ENCODE peak calls at places on chromosome 19, in nine cellular contexts. V is tibial nerve, Y is fibroblast of mammary gland, A is stomach, N is ascending aorta, C is ovary, X is pancreas, P is Panc1, O is H1. J is an unnamed sample.
A peak's percentile ranks its signal among the peaks of the same experiment; 100 is the strongest.

GRCh38 chr19:40650749-40651305 is 39.6 kb downstream of the NUMBL start:
- DNase-seq in V (peak; percentile 70), Y (peak; percentile 95), A (no peak), N (no peak), C (no peak), X (no peak), P (no peak), O (no peak), J (peak; percentile 37)

GRCh38 chr19:2982983-2983350 is 5.6 kb downstream of the TLE6 start:
- DNase-seq in V (peak; percentile 86), Y (peak; percentile 91), A (peak; percentile 90), N (peak; percentile 81), C (peak; percentile 82), X (peak; percentile 91), P (no peak), O (no peak), J (peak; percentile 89)

GRCh38 chr19:19551862-19552192 is 13.8 kb downstream of the CILP2 start:
- DNase-seq in V (no peak), Y (no peak), A (no peak), N (no peak), C (no peak), X (no peak), P (no peak), O (no peak), J (no peak)

GRCh38 chr19:1266818-1267440 is 2.2 kb upstream of the CIRBP start:
- DNase-seq in V (no peak), Y (no peak), A (peak; percentile 80), N (no peak), C (peak; percentile 70), X (peak; percentile 62), P (no peak), O (peak; percentile 97), J (no peak)

GRCh38 chr19:33804021-33804799 is 7.5 kb downstream of the KCTD15 start:
- DNase-seq in V (peak; percentile 31), Y (peak; percentile 82), A (peak; percentile 95), N (no peak), C (peak; percentile 75), X (peak; percentile 94), P (no peak), O (no peak), J (peak; percentile 47)

GRCh38 chr19:39126593-39127187 is 1.1 kb downstream of the PAK4 start:
- DNase-seq in V (no peak), Y (peak; percentile 45), A (peak; percentile 86), N (no peak), C (no peak), X (peak; percentile 84), P (no peak), O (no peak), J (peak; percentile 49)

GRCh38 chr19:1824252-1824622 is 12.2 kb upstream of the ATP8B3 start:
- DNase-seq in V (no peak), Y (no peak), A (no peak), N (no peak), C (no peak), X (no peak), P (no peak), O (no peak), J (no peak)

GRCh38 chr19:13881231-13881691 is 4.3 kb downstream of the NANOS3 start:
- DNase-seq in V (no peak), Y (no peak), A (no peak), N (no peak), C (no peak), X (no peak), P (no peak), O (no peak), J (peak; percentile 19)

GRCh38 chr19:33293255-33294057 is 8.9 kb downstream of the CEBPA start:
- DNase-seq in V (no peak), Y (peak; percentile 85), A (no peak), N (no peak), C (no peak), X (no peak), P (peak; percentile 30), O (no peak), J (peak; percentile 83)

GRCh38 chr19:13005861-13006370 is 10.6 kb downstream of the NFIX start:
- DNase-seq in V (no peak), Y (no peak), A (no peak), N (no peak), C (no peak), X (no peak), P (no peak), O (no peak), J (no peak)

GRCh38 chr19:3229346-3229743 is 4.9 kb downstream of the CELF5 start:
- DNase-seq in V (no peak), Y (no peak), A (no peak), N (no peak), C (no peak), X (no peak), P (no peak), O (no peak), J (no peak)

GRCh38 chr19:39401549-39402416 is 4.9 kb upstream of the ZFP36 start:
- DNase-seq in V (peak; percentile 69), Y (peak; percentile 95), A (peak; percentile 79), N (peak; percentile 78), C (peak; percentile 41), X (no peak), P (peak; percentile 91), O (no peak), J (peak; percentile 85)

GRCh38 chr19:4744451-4745170 is 21.0 kb upstream of the DPP9 start:
- DNase-seq in V (peak; percentile 22), Y (peak; percentile 96), A (no peak), N (no peak), C (peak; percentile 73), X (no peak), P (no peak), O (no peak), J (peak; percentile 90)

DNA sequence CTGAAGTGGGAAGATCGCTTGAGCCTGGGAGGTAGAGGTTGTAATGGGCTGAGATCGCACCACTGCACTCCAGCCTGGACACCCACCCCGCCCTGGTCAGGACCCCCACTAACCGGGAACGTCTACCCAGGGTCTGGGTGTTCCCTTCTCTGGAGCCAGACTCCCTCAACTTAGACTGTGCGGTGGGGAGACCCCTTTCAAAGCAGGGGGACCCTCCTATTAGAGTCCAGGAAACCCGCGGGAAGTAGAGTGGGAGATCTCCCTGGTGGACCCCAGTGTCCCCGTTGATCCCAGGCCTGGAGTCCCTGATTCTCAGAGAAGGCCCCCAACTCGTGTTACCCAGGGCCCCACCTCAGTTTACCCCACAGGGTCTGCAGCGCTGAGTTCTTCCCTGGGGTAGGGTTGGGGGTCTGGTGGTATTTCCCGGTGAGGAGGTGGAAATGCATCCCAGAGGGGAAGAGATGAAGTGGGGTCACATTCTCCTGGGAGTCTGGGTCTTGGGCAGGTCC is 6.1 kb upstream of the ARRDC2 start:
- DNase-seq in V (no peak), Y (no peak), A (no peak), N (no peak), C (no peak), X (no peak), P (no peak), O (no peak), J (no peak)
- H3K4me3 ChIP-seq in V (peak overlapping the region; percentile 56), Y (peak overlapping the region; percentile 58), A (peak overlapping the region; percentile 77), N (peak overlapping the region; percentile 80), C (peak overlapping the region; percentile 74), X (peak overlapping the region; percentile 56), P (peak overlapping the region; percentile 67), O (no peak overlapping the region), J (peak overlapping the region; percentile 68)

GRCh38 chr19:48190288-48191284 is 20.1 kb downstream of the ZSWIM9 start:
- DNase-seq in V (no peak), Y (peak; percentile 82), A (peak; percentile 61), N (no peak), C (no peak), X (peak; percentile 66), P (no peak), O (peak; percentile 91), J (no peak)
- TF ChIP-seq CTCF in V (no peak), Y (no peak), A (no peak), N (no peak), C (no peak), X (no peak), P (peak; percentile 26), O (peak; percentile 75), J (no peak)

GRCh38 chr19:11191934-11192333 is 5.4 kb downstream of the KANK2 start:
- DNase-seq in V (no peak), Y (no peak), A (no peak), N (no peak), C (no peak), X (no peak), P (no peak), O (no peak), J (no peak)

GRCh38 chr19:11190501-11190900 is 6.8 kb downstream of the KANK2 start:
- DNase-seq in V (no peak), Y (no peak), A (no peak), N (no peak), C (no peak), X (no peak), P (no peak), O (no peak), J (no peak)

GRCh38 chr19:11191273-11191755 is 6.0 kb downstream of the KANK2 start:
- DNase-seq in V (peak; percentile 57), Y (peak; percentile 83), A (peak; percentile 36), N (peak; percentile 62), C (peak; percentile 45), X (no peak), P (no peak), O (peak; percentile 59), J (peak; percentile 86)

GRCh38 chr19:11182994-11183393 is 14.4 kb downstream of the KANK2 start:
- DNase-seq in V (no peak), Y (no peak), A (no peak), N (no peak), C (no peak), X (no peak), P (no peak), O (no peak), J (no peak)

GRCh38 chr19:11187409-11187808 is 9.9 kb downstream of the KANK2 start:
- DNase-seq in V (no peak), Y (no peak), A (no peak), N (no peak), C (no peak), X (no peak), P (no peak), O (no peak), J (no peak)
- H3K4me3 ChIP-seq in V (no peak overlapping the region), Y (no peak overlapping the region), A (no peak overlapping the region), N (no peak overlapping the region), C (no peak overlapping the region), X (no peak overlapping the region), P (no peak overlapping the region), O (no peak overlapping the region), J (no peak overlapping the region)

DNA sequence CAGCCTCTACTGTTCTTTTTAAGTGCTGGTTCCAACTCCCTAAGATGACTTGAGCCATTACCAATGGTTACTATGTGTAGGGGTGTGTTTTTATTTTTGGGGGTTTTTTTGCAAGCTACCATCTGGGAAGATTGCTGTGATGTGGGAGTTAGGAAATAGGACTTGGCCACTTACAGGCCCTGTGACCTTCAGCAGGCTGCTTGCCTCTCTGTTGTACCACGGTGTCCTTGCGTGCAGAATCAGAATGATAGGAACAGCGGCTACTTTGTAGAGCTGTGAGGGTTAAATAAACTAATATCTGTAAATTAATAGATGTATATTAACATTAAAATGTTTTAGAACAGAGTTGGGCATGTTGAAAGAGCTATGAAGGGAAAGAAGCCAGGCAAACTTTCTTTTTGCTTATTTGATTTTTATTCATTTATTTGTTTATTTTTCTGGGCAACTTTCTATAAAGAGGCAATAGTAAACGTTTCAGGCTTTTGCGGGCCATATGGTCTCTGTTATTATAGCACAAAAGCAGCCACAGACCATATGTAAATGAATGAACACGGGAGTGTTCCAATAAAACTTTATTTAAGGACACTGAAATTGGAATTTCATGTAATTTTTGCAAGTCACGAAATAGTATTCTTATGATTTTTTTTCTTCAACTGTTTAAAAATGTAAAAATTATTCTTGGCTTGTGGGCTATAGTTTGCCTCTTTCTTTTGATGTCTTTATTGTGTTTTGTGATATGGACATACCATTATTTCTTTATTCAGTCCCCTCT is 26.4 kb upstream of the EHD2 start:
- DNase-seq in V (no peak), Y (no peak), A (no peak), N (no peak), C (no peak), X (no peak), P (no peak), O (no peak), J (no peak)
- TF ChIP-seq CTCF in V (no peak), Y (no peak), A (no peak), N (no peak), C (no peak), X (no peak), P (no peak), O (no peak), J (no peak)

J was measured in fibroblast of villous mesenchyme.